ENCODE peak calls at places on chromosome 4, in eight cellular contexts. Q is naive thymus-derived CD8-positive, alpha-beta T cell; T is hypothalamus; B is Right ventricle myocardium inferior; U is vagina; C is HEK293T; H is activated CD4-positive, alpha-beta T cell treated with anti-CD3 and anti-CD28 coated beads, Interleukin-2, amount 50 U/mL, for 24 hours; Y is stimulated activated CD4-positive, alpha-beta T cell treated with anti-CD3 and anti-CD28 coated beads, Interleukin-4, amount 100 ng/mL, for 4 hours. Z is an unnamed sample.

GRCh38 chr4:113975578-113975977 is 3.9 kb downstream of the ARSJ start:
- DNase-seq in T (no peak), Y (no peak), C (no peak), B (no peak), Q (no peak), H (no peak), U (no peak), Z (no peak)

GRCh38 chr4:89469512-89469911 is 161.9 kb upstream of the GPRIN3 start:
- DNase-seq in C (no peak), Q (no peak), U (no peak), B (no peak), T (no peak), H (no peak), Y (no peak), Z (no peak)

GRCh38 chr4:36172650-36173049 is 71.7 kb downstream of the ARAP2 start:
- DNase-seq in C (no peak), B (no peak), Q (no peak), T (no peak), Y (no peak), U (no peak), H (no peak), Z (no peak)

GRCh38 chr4:65089666-65090065 is 580.6 kb downstream of the EPHA5 start:
- DNase-seq in U (no peak), H (no peak), B (no peak), Y (no peak), Q (no peak), C (no peak), T (no peak), Z (no peak)

GRCh38 chr4:82900016-82900334 is 560 bp upstream of the THAP9 start:
- DNase-seq in Q (no peak), H (no peak), U (no peak), C (no peak), Y (no peak), T (no peak), B (no peak), Z (no peak)

GRCh38 chr4:126851391-126851790 is 781.4 kb upstream of the INTU start:
- DNase-seq in Q (no peak), Y (no peak), T (no peak), U (no peak), C (no peak), B (no peak), H (no peak), Z (no peak)

GRCh38 chr4:86523333-86523732 is 70.8 kb upstream of the PTPN13 start:
- DNase-seq in Q (no peak), U (no peak), H (no peak), B (no peak), C (no peak), Y (no peak), T (no peak), Z (no peak)

GRCh38 chr4:94570558-94570957 is 118.8 kb downstream of the PDLIM5 start:
- DNase-seq in Y (no peak), B (no peak), H (no peak), Q (no peak), U (no peak), C (peak; percentile 13), T (no peak), Z (no peak)

GRCh38 chr4:30330894-30331652 is 389.1 kb upstream of the PCDH7 start:
- DNase-seq in B (peak; percentile 55), T (no peak), H (no peak), Q (no peak), Y (no peak), C (no peak), U (no peak), Z (no peak)

GRCh38 chr4:153348006-153348405 is 3.5 kb downstream of the MND1 start:
- DNase-seq in T (no peak), U (no peak), H (no peak), Y (no peak), B (no peak), C (no peak), Q (no peak), Z (no peak)

GRCh38 chr4:168868044-168868855 is 141.8 kb downstream of the CBR4 start:
- DNase-seq in Q (no peak), H (no peak), B (no peak), Y (no peak), T (no peak), C (no peak), U (no peak), Z (no peak)

GRCh38 chr4:48334900-48335384 is 6.4 kb upstream of the SLAIN2 start:
- DNase-seq in H (no peak), U (no peak), Q (no peak), C (no peak), B (no peak), Y (no peak), T (no peak), Z (no peak)

GRCh38 chr4:132344924-132345828 is 803.9 kb upstream of the PCDH10 start:
- DNase-seq in U (no peak), C (no peak), Y (no peak), T (no peak), H (no peak), B (no peak), Q (no peak), Z (no peak)